ENCODE peak calls at places on chromosomes 5 and 9, in eight cellular contexts. Z is astrocyte of the spinal cord, N is BE2C, R is mucosa of descending colon, K is AG09309, P is keratinocyte, C is choroid plexus epithelial cell, Q is HFFc6. S is an unnamed sample.

GRCh38 chr9:89814340-89815040 is 209.7 kb downstream of the GADD45G start:
- DNase-seq in R (no peak), N (peak; percentile 54), C (peak; percentile 29), P (no peak), Q (no peak), Z (peak; percentile 57), K (no peak), S (peak; percentile 43)

GRCh38 chr5:106047341-106047740 is 1623.4 kb downstream of the EFNA5 start:
- DNase-seq in Z (no peak), K (no peak), P (no peak), Q (no peak), R (no peak), N (no peak), C (no peak), S (no peak)

GRCh38 chr5:147483961-147484707 is 25.7 kb downstream of the DPYSL3 start:
- DNase-seq in Z (peak; percentile 98), R (peak; percentile 66), K (peak; percentile 99), N (peak; percentile 88), C (peak; percentile 68), Q (peak; percentile 96), P (no peak), S (no peak)

GRCh38 chr9:80796662-80797426 is 892.5 kb downstream of the TLE1 start:
- DNase-seq in Z (no peak), R (no peak), P (no peak), C (no peak), N (peak; percentile 13), K (no peak), Q (no peak), S (no peak)

GRCh38 chr9:35996358-35996970 is 38.5 kb upstream of the OR2S2 start:
- DNase-seq in K (no peak), Q (peak; percentile 59), N (no peak), C (peak; percentile 40), R (no peak), Z (peak; percentile 35), P (no peak), S (no peak)

GRCh38 chr5:82593481-82593880 is 315.3 kb upstream of the RPS23 start:
- DNase-seq in N (no peak), Q (no peak), C (peak; percentile 84), P (no peak), K (no peak), Z (peak; percentile 83), R (no peak), S (no peak)

GRCh38 chr5:135553688-135554462 is 18.1 kb upstream of the NEUROG1 start:
- DNase-seq in C (peak; percentile 21), K (no peak), N (peak; percentile 29), P (no peak), R (no peak), Q (peak; percentile 28), Z (no peak), S (no peak)

GRCh38 chr5:134503088-134503936 is 22.2 kb upstream of the JADE2 start:
- DNase-seq in K (peak; percentile 94), P (peak; percentile 85), R (peak; percentile 80), Q (peak; percentile 97), N (peak; percentile 52), C (peak; percentile 98), Z (peak; percentile 99), S (peak; percentile 70)

GRCh38 chr5:91366571-91366970 is 16.5 kb downstream of the ARRDC3 start:
- DNase-seq in K (no peak), N (no peak), Z (peak; percentile 36), R (no peak), P (no peak), C (peak; percentile 39), Q (no peak), S (no peak)

GRCh38 chr5:159178978-159179377 is 30.4 kb downstream of the RNF145 start:
- DNase-seq in Q (peak; percentile 91), R (no peak), K (peak; percentile 93), Z (peak; percentile 99), P (peak; percentile 71), C (peak; percentile 99), N (no peak), S (no peak)

GRCh38 chr9:134647359-134648115 is 5.9 kb downstream of the COL5A1 start:
- DNase-seq in P (no peak), K (no peak), R (peak; percentile 39), Q (no peak), C (no peak), Z (no peak), N (no peak), S (no peak)

GRCh38 chr5:35644543-35644942 is 26.9 kb downstream of the SPEF2 start:
- DNase-seq in K (no peak), C (peak; percentile 15), Z (no peak), Q (peak; percentile 10), P (no peak), N (no peak), R (no peak), S (no peak)

DNA sequence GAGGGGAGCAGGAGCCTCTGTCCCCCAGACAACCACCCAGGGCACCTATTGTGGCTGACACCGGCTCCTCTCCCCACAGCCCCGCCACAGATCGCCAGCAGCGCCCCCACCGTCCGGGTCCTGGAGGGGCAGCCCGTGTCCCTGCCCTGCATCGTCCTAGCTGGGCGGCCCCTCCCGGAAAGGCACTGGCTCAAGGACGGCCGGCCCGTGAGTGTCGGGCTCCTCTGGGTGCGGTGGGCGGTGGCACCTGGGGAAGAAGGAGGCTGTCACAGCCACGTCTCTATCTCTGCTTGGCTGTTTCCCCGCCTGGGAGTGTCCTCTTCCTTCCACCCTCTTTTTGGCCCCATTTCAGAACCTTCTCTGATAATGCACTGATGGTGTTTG is 55.1 kb downstream of the HMCN2 start:
- DNase-seq in R (no peak), N (peak; percentile 65), P (no peak), C (no peak), Z (no peak), Q (no peak), K (no peak), S (no peak)
- TF ChIP-seq CTCF in R (no peak), N (peak; percentile 37), P (no peak), C (peak; percentile 18), Z (peak; percentile 13), Q (no peak), K (no peak), S (no peak)

GRCh38 chr9:34218452-34218851 is 39.6 kb downstream of the UBAP1 start:
- DNase-seq in K (no peak), N (no peak), R (no peak), C (no peak), Z (no peak), Q (no peak), P (no peak), S (no peak)
- TF ChIP-seq CTCF in K (no peak), N (no peak), R (no peak), C (peak; percentile 4), Z (no peak), Q (no peak), P (no peak), S (no peak)

GRCh38 chr9:87479801-87480201 is 17.9 kb upstream of the DAPK1 start:
- DNase-seq in K (peak; percentile 54), Q (no peak), P (no peak), C (peak; percentile 44), N (no peak), R (no peak), Z (peak; percentile 52), S (peak; percentile 75)
- TF ChIP-seq CTCF in K (no peak), Q (no peak), P (no peak), C (no peak), N (no peak), R (no peak), Z (no peak), S (no peak)

GRCh38 chr5:38519476-38519875 is 37.0 kb downstream of the LIFR start:
- DNase-seq in P (no peak), Z (no peak), Q (no peak), R (no peak), N (no peak), K (no peak), C (no peak), S (no peak)

GRCh38 chr5:38518341-38518740 is 38.1 kb downstream of the LIFR start:
- DNase-seq in R (no peak), N (no peak), C (no peak), K (no peak), Z (no peak), Q (no peak), P (no peak), S (no peak)

GRCh38 chr5:38515081-38515480 is 41.4 kb downstream of the LIFR start:
- DNase-seq in Q (no peak), K (no peak), R (no peak), N (no peak), C (no peak), Z (no peak), P (no peak), S (no peak)

GRCh38 chr5:38515648-38516047 is 40.8 kb downstream of the LIFR start:
- DNase-seq in Q (peak; percentile 27), R (no peak), K (no peak), C (peak; percentile 77), N (peak; percentile 45), Z (no peak), P (no peak), S (no peak)
- TF ChIP-seq CTCF in Q (peak; percentile 74), R (no peak), K (peak; percentile 71), C (peak; percentile 80), N (peak; percentile 77), Z (peak; percentile 74), P (no peak), S (no peak)

GRCh38 chr5:155070781-155071180 is 57.2 kb downstream of the KIF4B start:
- DNase-seq in N (no peak), C (no peak), K (no peak), Z (no peak), P (no peak), Q (no peak), R (no peak), S (no peak)
- TF ChIP-seq CTCF in N (no peak), C (no peak), K (no peak), Z (no peak), P (no peak), Q (no peak), R (no peak), S (no peak)

DNA sequence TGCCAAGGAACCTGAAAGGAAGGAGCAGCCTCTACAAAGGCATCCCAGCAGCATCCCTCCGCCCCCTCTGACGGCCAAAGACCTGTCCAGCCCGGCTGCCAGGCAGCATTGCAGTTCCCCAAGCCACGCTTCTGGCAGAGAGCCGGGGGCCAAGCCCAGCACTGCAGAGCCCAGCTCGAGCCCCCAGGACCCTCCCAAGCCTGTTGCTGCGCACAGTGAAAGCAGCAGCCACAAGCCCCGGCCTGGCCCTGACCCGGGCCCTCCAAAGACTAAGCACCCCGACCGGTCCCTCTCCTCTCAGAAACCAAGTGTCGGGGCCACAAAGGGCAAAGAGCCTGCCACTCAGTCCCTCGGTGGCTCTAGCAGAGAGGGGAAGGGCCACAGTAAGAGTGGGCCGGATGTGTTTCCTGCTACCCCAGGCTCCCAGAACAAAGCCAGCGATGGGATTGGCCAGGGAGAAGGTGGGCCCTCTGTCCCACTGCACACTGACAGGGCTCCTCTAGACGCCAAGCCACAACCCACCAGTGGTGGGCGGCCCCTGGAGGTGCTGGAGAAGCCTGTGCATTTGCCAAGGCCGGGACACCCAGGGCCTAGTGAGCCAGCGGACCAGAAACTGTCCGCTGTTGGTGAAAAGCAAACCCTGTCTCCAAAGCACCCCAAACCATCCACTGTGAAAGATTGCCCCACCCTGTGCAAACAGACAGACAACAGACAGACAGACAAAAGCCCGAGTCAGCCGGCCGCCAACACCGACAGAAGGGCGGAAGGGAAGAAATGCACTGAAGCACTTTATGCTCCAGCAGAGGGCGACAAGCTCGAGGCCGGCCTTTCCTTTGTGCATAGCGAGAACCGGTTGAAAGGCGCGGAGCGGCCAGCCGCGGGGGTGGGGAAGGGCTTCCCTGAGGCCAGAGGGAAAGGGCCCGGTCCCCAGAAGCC is 30.8 kb downstream of the CD180 start:
- DNase-seq in Q (peak; percentile 64), N (peak; percentile 33), C (peak; percentile 90), Z (peak; percentile 79), P (no peak), R (peak; percentile 92), K (peak; percentile 28), S (peak; percentile 89)
- TF ChIP-seq CTCF in Q (peak; percentile 86), N (peak; percentile 33), C (peak; percentile 91), Z (peak; percentile 83), P (peak; percentile 23), R (peak; percentile 75), K (peak; percentile 85), S (peak; percentile 84)